ENCODE peak calls at places on chromosomes 16 and 17, in five cellular contexts. One of them, this sample, is unnamed.
A peak's percentile ranks its signal among the peaks of the same experiment; 100 is the strongest.

GRCh38 chr16:80019395-80019794 is 418.9 kb upstream of the MAF start:
- DNase-seq in brain pericyte: no peak
- DNase-seq in B cell: no peak
- DNase-seq in Daoy: no peak
- DNase-seq in activated CD4-positive, alpha-beta T cell treated with anti-CD3 and anti-CD28 coated beads, Interleukin-2, amount 50 U/mL, for 1 hour: no peak
- DNase-seq in this sample: no peak

GRCh38 chr17:32515677-32516383 is 29.0 kb downstream of the CDK5R1 start:
- DNase-seq in B cell: no peak
- DNase-seq in Daoy: no peak
- DNase-seq in activated CD4-positive, alpha-beta T cell treated with anti-CD3 and anti-CD28 coated beads, Interleukin-2, amount 50 U/mL, for 1 hour: no peak
- DNase-seq in brain pericyte: no peak
- DNase-seq in this sample: no peak

GRCh38 chr17:226773-227580 is 45.5 kb upstream of the DOC2B start:
- DNase-seq in brain pericyte: no peak
- DNase-seq in Daoy: no peak
- DNase-seq in activated CD4-positive, alpha-beta T cell treated with anti-CD3 and anti-CD28 coated beads, Interleukin-2, amount 50 U/mL, for 1 hour: no peak
- DNase-seq in B cell: no peak
- DNase-seq in this sample: no peak

GRCh38 chr16:69179255-69180010 is 7.5 kb upstream of the SNTB2 start:
- DNase-seq in brain pericyte: no peak
- DNase-seq in B cell: no peak
- DNase-seq in Daoy: peak; percentile 38
- DNase-seq in activated CD4-positive, alpha-beta T cell treated with anti-CD3 and anti-CD28 coated beads, Interleukin-2, amount 50 U/mL, for 1 hour: no peak
- DNase-seq in this sample: no peak

GRCh38 chr17:55266958-55267688 is 2.4 kb downstream of the HLF start:
- DNase-seq in activated CD4-positive, alpha-beta T cell treated with anti-CD3 and anti-CD28 coated beads, Interleukin-2, amount 50 U/mL, for 1 hour: no peak
- DNase-seq in brain pericyte: no peak
- DNase-seq in Daoy: no peak
- DNase-seq in B cell: no peak
- DNase-seq in this sample: no peak

GRCh38 chr16:3004781-3005284 is 7.9 kb upstream of the CLDN9 start:
- DNase-seq in Daoy: peak; percentile 55
- DNase-seq in brain pericyte: no peak
- DNase-seq in B cell: no peak
- DNase-seq in activated CD4-positive, alpha-beta T cell treated with anti-CD3 and anti-CD28 coated beads, Interleukin-2, amount 50 U/mL, for 1 hour: no peak
- DNase-seq in this sample: no peak

GRCh38 chr17:45172541-45173286 is 11.0 kb downstream of the HEXIM2 start:
- DNase-seq in activated CD4-positive, alpha-beta T cell treated with anti-CD3 and anti-CD28 coated beads, Interleukin-2, amount 50 U/mL, for 1 hour: peak; percentile 34
- DNase-seq in Daoy: peak; percentile 92
- DNase-seq in brain pericyte: no peak
- DNase-seq in B cell: peak; percentile 52
- DNase-seq in this sample: peak; percentile 12

GRCh38 chr17:63405741-63406261 is 40.3 kb downstream of the CYB561 start:
- DNase-seq in B cell: peak; percentile 52
- DNase-seq in activated CD4-positive, alpha-beta T cell treated with anti-CD3 and anti-CD28 coated beads, Interleukin-2, amount 50 U/mL, for 1 hour: no peak
- DNase-seq in Daoy: peak; percentile 54
- DNase-seq in brain pericyte: no peak
- DNase-seq in this sample: no peak

GRCh38 chr17:76383645-76384221 is 676 bp upstream of the SPHK1 start:
- DNase-seq in brain pericyte: no peak
- DNase-seq in B cell: peak; percentile 64
- DNase-seq in Daoy: peak; percentile 73
- DNase-seq in activated CD4-positive, alpha-beta T cell treated with anti-CD3 and anti-CD28 coated beads, Interleukin-2, amount 50 U/mL, for 1 hour: peak; percentile 24
- DNase-seq in this sample: no peak

GRCh38 chr17:42562845-42563509 is 1.0 kb downstream of the COASY start:
- DNase-seq in activated CD4-positive, alpha-beta T cell treated with anti-CD3 and anti-CD28 coated beads, Interleukin-2, amount 50 U/mL, for 1 hour: no peak
- DNase-seq in brain pericyte: no peak
- DNase-seq in B cell: no peak
- DNase-seq in Daoy: no peak
- DNase-seq in this sample: no peak

GRCh38 chr16:11181889-11182279 is 74.1 kb downstream of the SOCS1 start:
- DNase-seq in brain pericyte: no peak
- DNase-seq in Daoy: no peak
- DNase-seq in B cell: peak; percentile 49
- DNase-seq in activated CD4-positive, alpha-beta T cell treated with anti-CD3 and anti-CD28 coated beads, Interleukin-2, amount 50 U/mL, for 1 hour: no peak
- DNase-seq in this sample: no peak

GRCh38 chr17:57810740-57811632 is 38.9 kb downstream of the MRPS23 start:
- DNase-seq in Daoy: peak; percentile 77
- DNase-seq in B cell: peak; percentile 43
- DNase-seq in activated CD4-positive, alpha-beta T cell treated with anti-CD3 and anti-CD28 coated beads, Interleukin-2, amount 50 U/mL, for 1 hour: no peak
- DNase-seq in brain pericyte: peak; percentile 79
- DNase-seq in this sample: no peak

This sample was measured in T-helper 22 cell.